ENCODE peak calls at places on chromosome 21, in four cellular contexts. H, D, O and W are unnamed samples. For H3K9me3, the result is how much of the 10 kb centered on the place peaks cover.

GRCh38 chr21:46122241-46122671 is 24.3 kb downstream of the COL6A2 start:
- DNase-seq in H (peak), D (no peak), O (peak), W (no peak)

GRCh38 chr21:27164208-27165172 is 197.6 kb upstream of the ADAMTS5 start:
- DNase-seq in H (no peak), D (no peak), O (no peak), W (no peak)

GRCh38 chr21:18603246-18603645 is 199.7 kb upstream of the TMPRSS15 start:
- DNase-seq in H (no peak), D (no peak), O (no peak), W (no peak)

GRCh38 chr21:45642122-45642813 is 1.3 kb upstream of the PCBP3 start:
- DNase-seq in H (no peak), D (no peak), O (no peak), W (no peak)

GRCh38 chr21:31873275-31873695 is 465 bp downstream of the HUNK start:
- DNase-seq in H (no peak), D (no peak), O (no peak), W (no peak)

GRCh38 chr21:34595457-34595856 is 19.5 kb downstream of the RCAN1 start:
- DNase-seq in H (no peak), D (no peak), O (no peak), W (no peak)

GRCh38 chr21:26331581-26331980 is 161.0 kb upstream of the APP start:
- DNase-seq in H (no peak), D (no peak), O (no peak), W (no peak)

GRCh38 chr21:41879190-41879998 is at the start of gene PRDM15:
- DNase-seq in H (peak), D (peak), O (peak), W (peak)

GRCh38 chr21:36873511-36873910 is 93.0 kb downstream of the HLCS start:
- DNase-seq in H (no peak), D (no peak), O (no peak), W (no peak)

GRCh38 chr21:45852886-45853400 is 128.6 kb upstream of the COL6A1 start:
- DNase-seq in H (no peak), D (no peak), O (no peak), W (no peak)

GRCh38 chr21:41048636-41049035 is 119.3 kb upstream of the BACE2 start:
- DNase-seq in H (no peak), D (no peak), O (no peak), W (no peak)

GRCh38 chr21:41802684-41803083 is 35.8 kb upstream of the RIPK4 start:
- DNase-seq in H (peak), D (peak), O (peak), W (no peak)

GRCh38 chr21:37868896-37869295 is 47.4 kb downstream of the KCNJ6 start:
- DNase-seq in H (no peak), D (no peak), O (no peak), W (no peak)

GRCh38 chr21:26570203-26570602 is 2.9 kb downstream of the CYYR1 start:
- DNase-seq in H (no peak), D (no peak), O (peak), W (no peak)

GRCh38 chr21:44354775-44355771 is 1.7 kb downstream of the TRPM2 start:
- DNase-seq in H (no peak), D (no peak), O (no peak), W (no peak)

GRCh38 chr21:45313682-45314081 is 26.0 kb upstream of the POFUT2 start:
- DNase-seq in H (no peak), D (no peak), O (no peak), W (no peak)

GRCh38 chr21:35025206-35026152 is 23.6 kb downstream of the RUNX1 start:
- DNase-seq in H (no peak), D (no peak), O (no peak), W (no peak)

GRCh38 chr21:43188181-43188580 is 19.4 kb downstream of the CRYAA start:
- DNase-seq in H (peak), D (peak), O (no peak), W (no peak)

GRCh38 chr21:19475525-19475924 is 1071.9 kb upstream of the TMPRSS15 start:
- DNase-seq in H (no peak), D (no peak), O (no peak), W (no peak)

GRCh38 chr21:38984982-38985422 is 179.3 kb downstream of the ETS2 start:
- DNase-seq in H (no peak), D (no peak), O (no peak), W (no peak)

GRCh38 chr21:46099476-46099875 is 1.6 kb downstream of the COL6A2 start:
- DNase-seq in H (peak), D (peak), O (peak), W (no peak)

GRCh38 chr21:24148461-24148860 is 1458.8 kb downstream of the MRPL39 start:
- DNase-seq in H (no peak), D (no peak), O (no peak), W (no peak)

GRCh38 chr21:24150753-24151152 is 1456.5 kb downstream of the MRPL39 start:
- DNase-seq in H (no peak), D (no peak), O (no peak), W (no peak)

GRCh38 chr21:24147674-24148073 is 1459.6 kb downstream of the MRPL39 start:
- DNase-seq in H (no peak), D (no peak), O (no peak), W (no peak)
- H3K9me3 ChIP-seq in H (under half), D (under half), O (under half), W (under half)

DNA sequence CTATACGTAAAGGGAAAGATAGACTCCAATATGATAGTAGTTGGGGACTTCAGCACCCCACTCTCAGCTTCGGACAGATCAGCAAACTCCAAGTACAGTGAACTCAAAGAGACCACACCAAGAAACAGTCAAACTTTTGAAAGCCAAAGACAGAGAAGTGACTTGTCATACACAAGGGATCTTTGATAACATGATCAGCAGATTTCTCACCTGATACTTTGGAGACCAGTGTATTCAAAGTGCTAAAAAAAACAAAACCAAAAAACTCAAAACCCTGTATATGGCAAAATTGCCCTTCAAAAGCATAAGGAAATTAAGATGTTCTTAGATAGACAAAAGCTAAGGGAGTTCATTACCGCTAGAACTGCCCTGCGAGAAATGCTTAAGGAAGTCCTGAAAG is 9.4 kb downstream of the IFNAR1 start:
- DNase-seq in H (no peak), D (no peak), O (no peak), W (no peak)
- H3K9me3 ChIP-seq in H (under half), D (under half), O (under half), W (under half)

GRCh38 chr21:15229390-15229789 is 164.6 kb upstream of the NRIP1 start:
- DNase-seq in H (no peak), D (no peak), O (no peak), W (no peak)
- H3K9me3 ChIP-seq in H (under half), D (under half), O (under half), W (under half)

DNA sequence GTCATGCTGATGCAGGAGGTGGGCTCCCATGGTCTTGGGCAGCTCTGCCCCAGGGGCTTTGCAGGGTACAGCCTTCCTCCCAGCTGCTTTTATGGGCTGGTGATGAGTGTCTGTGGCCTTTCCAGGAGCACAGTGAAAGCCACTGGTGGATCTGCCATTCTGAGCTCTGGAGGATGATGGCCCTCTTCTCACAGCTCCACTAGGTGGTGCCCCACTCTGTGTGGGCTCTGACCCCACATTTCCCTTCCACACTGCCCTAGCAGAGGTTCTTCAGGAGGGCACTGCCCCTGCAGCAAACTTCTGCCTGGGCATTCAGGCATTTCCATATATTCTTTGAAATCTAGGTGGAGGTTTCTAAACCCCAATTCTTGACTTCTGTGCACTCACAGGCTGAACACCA is 1188.6 kb downstream of the MRPL39 start:
- DNase-seq in H (no peak), D (no peak), O (no peak), W (no peak)
- H3K9me3 ChIP-seq in H (under half), D (under half), O (under half), W (under half)

GRCh38 chr21:9763306-9763705 is 758.1 kb upstream of the TPTE start:
- DNase-seq in H (no peak), D (no peak), O (no peak), W (no peak)
- H3K9me3 ChIP-seq in H (under half), D (under half), O (under half), W (under half)

GRCh38 chr21:15875286-15875685 is 145.5 kb downstream of the USP25 start:
- DNase-seq in H (no peak), D (no peak), O (no peak), W (no peak)
- H3K9me3 ChIP-seq in H (under half), D (under half), O (under half), W (under half)